ENCODE peak calls at places on chromosomes 7 and 10, in seven cellular contexts. One of them, this sample, is unnamed.

GRCh38 chr10:71840177-71840711 is 10.8 kb downstream of the PSAP start:
- DNase-seq in fibroblast of lung: peak
- DNase-seq in IMR-90: peak
- DNase-seq in AG04450: peak
- DNase-seq in dorsolateral prefrontal cortex: peak
- DNase-seq in psoas muscle: peak
- DNase-seq in uterus: peak
- DNase-seq in this sample: no peak

GRCh38 chr7:47444376-47445098 is 137.4 kb downstream of the TNS3 start:
- DNase-seq in IMR-90: no peak
- DNase-seq in fibroblast of lung: peak
- DNase-seq in uterus: no peak
- DNase-seq in AG04450: no peak
- DNase-seq in dorsolateral prefrontal cortex: no peak
- DNase-seq in psoas muscle: no peak
- DNase-seq in this sample: no peak

GRCh38 chr10:126509211-126509610 is 120.9 kb upstream of the ADAM12 start:
- DNase-seq in fibroblast of lung: no peak
- DNase-seq in uterus: no peak
- DNase-seq in psoas muscle: no peak
- DNase-seq in dorsolateral prefrontal cortex: no peak
- DNase-seq in IMR-90: no peak
- DNase-seq in AG04450: no peak
- DNase-seq in this sample: no peak

GRCh38 chr10:128242641-128243040 is 116.4 kb upstream of the MKI67 start:
- DNase-seq in dorsolateral prefrontal cortex: no peak
- DNase-seq in fibroblast of lung: no peak
- DNase-seq in IMR-90: no peak
- DNase-seq in psoas muscle: no peak
- DNase-seq in AG04450: no peak
- DNase-seq in uterus: no peak
- DNase-seq in this sample: no peak

GRCh38 chr7:139328375-139328774 is 12.8 kb upstream of the FMC1 start:
- DNase-seq in dorsolateral prefrontal cortex: no peak
- DNase-seq in AG04450: peak
- DNase-seq in IMR-90: peak
- DNase-seq in psoas muscle: no peak
- DNase-seq in uterus: no peak
- DNase-seq in fibroblast of lung: peak
- DNase-seq in this sample: no peak

GRCh38 chr10:34094961-34095360 is 720.1 kb downstream of the PARD3 start:
- DNase-seq in dorsolateral prefrontal cortex: no peak
- DNase-seq in uterus: no peak
- DNase-seq in fibroblast of lung: no peak
- DNase-seq in IMR-90: no peak
- DNase-seq in AG04450: no peak
- DNase-seq in psoas muscle: no peak
- DNase-seq in this sample: no peak

GRCh38 chr7:46932656-46933424 is 649.1 kb downstream of the TNS3 start:
- DNase-seq in uterus: peak
- DNase-seq in psoas muscle: no peak
- DNase-seq in AG04450: peak
- DNase-seq in IMR-90: peak
- DNase-seq in fibroblast of lung: peak
- DNase-seq in dorsolateral prefrontal cortex: no peak
- DNase-seq in this sample: no peak

GRCh38 chr10:70354100-70354499 is 28.3 kb downstream of the LRRC20 start:
- DNase-seq in IMR-90: no peak
- DNase-seq in dorsolateral prefrontal cortex: no peak
- DNase-seq in AG04450: no peak
- DNase-seq in psoas muscle: no peak
- DNase-seq in uterus: no peak
- DNase-seq in fibroblast of lung: no peak
- DNase-seq in this sample: no peak

GRCh38 chr10:66321746-66322145 is 604.1 kb upstream of the LRRTM3 start:
- DNase-seq in dorsolateral prefrontal cortex: no peak
- DNase-seq in uterus: no peak
- DNase-seq in fibroblast of lung: peak
- DNase-seq in IMR-90: no peak
- DNase-seq in AG04450: no peak
- DNase-seq in psoas muscle: no peak
- DNase-seq in this sample: no peak

GRCh38 chr10:72353028-72353962 is 1.4 kb downstream of the DNAJB12 start:
- DNase-seq in IMR-90: peak
- DNase-seq in dorsolateral prefrontal cortex: no peak
- DNase-seq in psoas muscle: no peak
- DNase-seq in AG04450: no peak
- DNase-seq in fibroblast of lung: peak
- DNase-seq in uterus: no peak
- DNase-seq in this sample: no peak

GRCh38 chr7:30913821-30914515 is 2.3 kb downstream of the AQP1 start:
- DNase-seq in psoas muscle: no peak
- DNase-seq in fibroblast of lung: no peak
- DNase-seq in AG04450: no peak
- DNase-seq in IMR-90: no peak
- DNase-seq in uterus: no peak
- DNase-seq in dorsolateral prefrontal cortex: no peak
- DNase-seq in this sample: no peak

GRCh38 chr7:30916255-30916654 is 4.6 kb downstream of the AQP1 start:
- DNase-seq in fibroblast of lung: no peak
- DNase-seq in IMR-90: no peak
- DNase-seq in psoas muscle: no peak
- DNase-seq in dorsolateral prefrontal cortex: no peak
- DNase-seq in AG04450: no peak
- DNase-seq in uterus: no peak
- DNase-seq in this sample: no peak

GRCh38 chr7:30915751-30916150 is 4.1 kb downstream of the AQP1 start:
- DNase-seq in uterus: no peak
- DNase-seq in psoas muscle: peak
- DNase-seq in IMR-90: no peak
- DNase-seq in dorsolateral prefrontal cortex: no peak
- DNase-seq in fibroblast of lung: no peak
- DNase-seq in AG04450: no peak
- DNase-seq in this sample: no peak

GRCh38 chr7:30912986-30913671 is 1.5 kb downstream of the AQP1 start:
- DNase-seq in psoas muscle: no peak
- DNase-seq in dorsolateral prefrontal cortex: no peak
- DNase-seq in uterus: no peak
- DNase-seq in IMR-90: no peak
- DNase-seq in AG04450: no peak
- DNase-seq in fibroblast of lung: no peak
- DNase-seq in this sample: no peak

GRCh38 chr7:30914611-30915601 is 3.3 kb downstream of the AQP1 start:
- DNase-seq in fibroblast of lung: peak
- DNase-seq in IMR-90: peak
- DNase-seq in AG04450: no peak
- DNase-seq in psoas muscle: peak
- DNase-seq in uterus: no peak
- DNase-seq in dorsolateral prefrontal cortex: no peak
- DNase-seq in this sample: no peak
- H3K27ac ChIP-seq in fibroblast of lung: peak
- H3K27ac ChIP-seq in IMR-90: no peak
- H3K27ac ChIP-seq in AG04450: no peak
- H3K27ac ChIP-seq in psoas muscle: peak
- H3K27ac ChIP-seq in uterus: peak
- H3K27ac ChIP-seq in dorsolateral prefrontal cortex: no peak
- H3K27ac ChIP-seq in this sample: no peak

GRCh38 chr7:107758667-107759066 is 14.7 kb downstream of the CBLL1 start:
- DNase-seq in IMR-90: no peak
- DNase-seq in psoas muscle: no peak
- DNase-seq in uterus: no peak
- DNase-seq in fibroblast of lung: no peak
- DNase-seq in dorsolateral prefrontal cortex: no peak
- DNase-seq in AG04450: no peak
- DNase-seq in this sample: no peak

GRCh38 chr7:107751113-107751512 is 7.2 kb downstream of the CBLL1 start:
- DNase-seq in AG04450: no peak
- DNase-seq in uterus: no peak
- DNase-seq in psoas muscle: no peak
- DNase-seq in dorsolateral prefrontal cortex: no peak
- DNase-seq in IMR-90: no peak
- DNase-seq in fibroblast of lung: no peak
- DNase-seq in this sample: no peak

GRCh38 chr7:107754642-107755041 is 10.7 kb downstream of the CBLL1 start:
- DNase-seq in uterus: no peak
- DNase-seq in fibroblast of lung: no peak
- DNase-seq in dorsolateral prefrontal cortex: no peak
- DNase-seq in IMR-90: no peak
- DNase-seq in AG04450: no peak
- DNase-seq in psoas muscle: no peak
- DNase-seq in this sample: no peak
- TF ChIP-seq CTCF in uterus: no peak
- TF ChIP-seq CTCF in fibroblast of lung: no peak
- TF ChIP-seq CTCF in dorsolateral prefrontal cortex: no peak
- TF ChIP-seq CTCF in IMR-90: no peak
- TF ChIP-seq CTCF in AG04450: peak
- TF ChIP-seq CTCF in psoas muscle: no peak
- TF ChIP-seq CTCF in this sample: no peak

GRCh38 chr10:42836771-42837468 is 54.3 kb downstream of the BMS1 start:
- DNase-seq in uterus: no peak
- DNase-seq in AG04450: no peak
- DNase-seq in dorsolateral prefrontal cortex: no peak
- DNase-seq in IMR-90: peak
- DNase-seq in fibroblast of lung: peak
- DNase-seq in psoas muscle: no peak
- DNase-seq in this sample: no peak

GRCh38 chr10:42830237-42830636 is 47.6 kb downstream of the BMS1 start:
- DNase-seq in dorsolateral prefrontal cortex: no peak
- DNase-seq in IMR-90: no peak
- DNase-seq in psoas muscle: no peak
- DNase-seq in uterus: no peak
- DNase-seq in fibroblast of lung: no peak
- DNase-seq in AG04450: no peak
- DNase-seq in this sample: no peak

GRCh38 chr10:42836096-42836495 is 53.5 kb downstream of the BMS1 start:
- DNase-seq in fibroblast of lung: no peak
- DNase-seq in AG04450: no peak
- DNase-seq in IMR-90: no peak
- DNase-seq in psoas muscle: no peak
- DNase-seq in uterus: no peak
- DNase-seq in dorsolateral prefrontal cortex: no peak
- DNase-seq in this sample: no peak
- H3K27ac ChIP-seq in fibroblast of lung: no peak
- H3K27ac ChIP-seq in AG04450: no peak
- H3K27ac ChIP-seq in IMR-90: no peak
- H3K27ac ChIP-seq in psoas muscle: no peak
- H3K27ac ChIP-seq in uterus: no peak
- H3K27ac ChIP-seq in dorsolateral prefrontal cortex: no peak
- H3K27ac ChIP-seq in this sample: no peak

DNA sequence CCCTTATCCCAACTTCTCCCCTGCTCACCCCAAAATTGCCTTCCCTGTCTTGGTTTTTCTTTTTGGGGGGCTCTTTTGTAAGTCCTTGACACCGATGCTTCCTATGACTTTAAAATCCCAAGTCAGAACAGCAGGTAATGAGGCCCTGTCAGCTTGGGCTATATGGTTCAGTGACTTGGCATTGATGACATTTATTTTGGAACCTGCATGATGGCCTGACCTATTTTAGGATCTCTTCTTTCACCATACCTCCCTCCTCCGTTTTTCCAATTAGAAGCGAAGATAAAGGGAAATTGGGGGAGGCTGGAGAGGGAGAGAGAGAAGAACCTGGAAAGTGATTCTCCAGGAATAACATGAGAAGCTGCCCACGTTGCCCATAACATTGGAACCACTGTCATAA is 424.9 kb upstream of the AUTS2 start:
- DNase-seq in AG04450: no peak
- DNase-seq in IMR-90: no peak
- DNase-seq in psoas muscle: no peak
- DNase-seq in uterus: no peak
- DNase-seq in fibroblast of lung: no peak
- DNase-seq in dorsolateral prefrontal cortex: no peak
- DNase-seq in this sample: no peak
- TF ChIP-seq CTCF in AG04450: no peak
- TF ChIP-seq CTCF in IMR-90: no peak
- TF ChIP-seq CTCF in psoas muscle: no peak
- TF ChIP-seq CTCF in uterus: no peak
- TF ChIP-seq CTCF in fibroblast of lung: no peak
- TF ChIP-seq CTCF in dorsolateral prefrontal cortex: no peak
- TF ChIP-seq CTCF in this sample: no peak

GRCh38 chr10:46251857-46252847 is 34.6 kb upstream of the ANTXRL start:
- DNase-seq in uterus: no peak
- DNase-seq in dorsolateral prefrontal cortex: no peak
- DNase-seq in AG04450: no peak
- DNase-seq in psoas muscle: no peak
- DNase-seq in IMR-90: no peak
- DNase-seq in fibroblast of lung: no peak
- DNase-seq in this sample: no peak

GRCh38 chr10:46255696-46256355 is 31.0 kb upstream of the ANTXRL start:
- DNase-seq in IMR-90: peak
- DNase-seq in uterus: peak
- DNase-seq in fibroblast of lung: peak
- DNase-seq in dorsolateral prefrontal cortex: no peak
- DNase-seq in AG04450: no peak
- DNase-seq in psoas muscle: peak
- DNase-seq in this sample: peak

GRCh38 chr10:46254007-46254383 is 32.8 kb upstream of the ANTXRL start:
- DNase-seq in dorsolateral prefrontal cortex: no peak
- DNase-seq in psoas muscle: no peak
- DNase-seq in fibroblast of lung: no peak
- DNase-seq in AG04450: no peak
- DNase-seq in IMR-90: no peak
- DNase-seq in uterus: no peak
- DNase-seq in this sample: no peak

GRCh38 chr10:46253076-46254006 is 33.5 kb upstream of the ANTXRL start:
- DNase-seq in IMR-90: no peak
- DNase-seq in dorsolateral prefrontal cortex: no peak
- DNase-seq in uterus: no peak
- DNase-seq in psoas muscle: no peak
- DNase-seq in AG04450: no peak
- DNase-seq in fibroblast of lung: no peak
- DNase-seq in this sample: no peak

GRCh38 chr10:46254467-46254866 is 32.3 kb upstream of the ANTXRL start:
- DNase-seq in AG04450: no peak
- DNase-seq in uterus: no peak
- DNase-seq in fibroblast of lung: no peak
- DNase-seq in psoas muscle: no peak
- DNase-seq in IMR-90: no peak
- DNase-seq in dorsolateral prefrontal cortex: no peak
- DNase-seq in this sample: no peak
- H3K27ac ChIP-seq in AG04450: no peak
- H3K27ac ChIP-seq in uterus: no peak
- H3K27ac ChIP-seq in fibroblast of lung: no peak
- H3K27ac ChIP-seq in psoas muscle: no peak
- H3K27ac ChIP-seq in IMR-90: no peak
- H3K27ac ChIP-seq in dorsolateral prefrontal cortex: no peak
- H3K27ac ChIP-seq in this sample: no peak